ENCODE peak calls at places on chromosomes 16 and 17, in seven cellular contexts. One of them, this sample, is unnamed.

GRCh38 chr16:81486555-81487061 is 42.0 kb downstream of the CMIP start:
- DNase-seq in hepatic stellate cell: no peak
- DNase-seq in A172: no peak
- DNase-seq in substantia nigra: no peak
- DNase-seq in EH: peak; percentile 82
- DNase-seq in amniotic stem cell: no peak
- DNase-seq in colonic mucosa: peak; percentile 45
- DNase-seq in this sample: no peak

GRCh38 chr16:4369006-4369766 is 2.5 kb upstream of the VASN start:
- DNase-seq in EH: peak; percentile 74
- DNase-seq in substantia nigra: no peak
- DNase-seq in colonic mucosa: no peak
- DNase-seq in hepatic stellate cell: peak; percentile 63
- DNase-seq in A172: peak; percentile 88
- DNase-seq in amniotic stem cell: peak; percentile 38
- DNase-seq in this sample: no peak

GRCh38 chr16:29818082-29818481 is 2.1 kb downstream of the PAGR1 start:
- DNase-seq in EH: no peak
- DNase-seq in colonic mucosa: no peak
- DNase-seq in amniotic stem cell: no peak
- DNase-seq in substantia nigra: no peak
- DNase-seq in A172: no peak
- DNase-seq in hepatic stellate cell: no peak
- DNase-seq in this sample: no peak

GRCh38 chr16:85253127-85253941 is 141.1 kb upstream of the CIBAR2 start:
- DNase-seq in colonic mucosa: peak; percentile 56
- DNase-seq in EH: peak; percentile 40
- DNase-seq in amniotic stem cell: no peak
- DNase-seq in substantia nigra: peak; percentile 24
- DNase-seq in A172: no peak
- DNase-seq in hepatic stellate cell: peak; percentile 78
- DNase-seq in this sample: no peak

GRCh38 chr16:73713301-73713700 is 583.3 kb upstream of the PSMD7 start:
- DNase-seq in amniotic stem cell: no peak
- DNase-seq in EH: no peak
- DNase-seq in hepatic stellate cell: no peak
- DNase-seq in A172: no peak
- DNase-seq in substantia nigra: peak; percentile 45
- DNase-seq in colonic mucosa: no peak
- DNase-seq in this sample: no peak

GRCh38 chr17:2222901-2223616 is 80.5 kb downstream of the SMG6 start:
- DNase-seq in A172: peak; percentile 68
- DNase-seq in colonic mucosa: peak; percentile 44
- DNase-seq in substantia nigra: no peak
- DNase-seq in hepatic stellate cell: no peak
- DNase-seq in EH: peak; percentile 79
- DNase-seq in amniotic stem cell: no peak
- DNase-seq in this sample: no peak

GRCh38 chr16:17457997-17458396 is 12.8 kb downstream of the XYLT1 start:
- DNase-seq in substantia nigra: no peak
- DNase-seq in amniotic stem cell: no peak
- DNase-seq in hepatic stellate cell: no peak
- DNase-seq in A172: no peak
- DNase-seq in colonic mucosa: no peak
- DNase-seq in EH: no peak
- DNase-seq in this sample: no peak

GRCh38 chr17:81116704-81117103 is 48.6 kb upstream of the PVALEF start:
- DNase-seq in amniotic stem cell: no peak
- DNase-seq in EH: no peak
- DNase-seq in colonic mucosa: no peak
- DNase-seq in hepatic stellate cell: no peak
- DNase-seq in substantia nigra: no peak
- DNase-seq in A172: no peak
- DNase-seq in this sample: no peak

GRCh38 chr17:45868276-45868675 is 23.6 kb downstream of the SPPL2C start:
- DNase-seq in EH: no peak
- DNase-seq in hepatic stellate cell: no peak
- DNase-seq in colonic mucosa: no peak
- DNase-seq in substantia nigra: no peak
- DNase-seq in amniotic stem cell: no peak
- DNase-seq in A172: peak; percentile 31
- DNase-seq in this sample: peak; percentile 37

GRCh38 chr16:84190731-84191388 is at the start of gene ADAD2:
- DNase-seq in EH: no peak
- DNase-seq in substantia nigra: no peak
- DNase-seq in A172: no peak
- DNase-seq in hepatic stellate cell: no peak
- DNase-seq in amniotic stem cell: no peak
- DNase-seq in colonic mucosa: no peak
- DNase-seq in this sample: no peak

GRCh38 chr17:75194879-75195278 is 10.6 kb upstream of the NUP85 start:
- DNase-seq in A172: peak; percentile 87
- DNase-seq in substantia nigra: no peak
- DNase-seq in EH: peak; percentile 81
- DNase-seq in colonic mucosa: no peak
- DNase-seq in hepatic stellate cell: peak; percentile 17
- DNase-seq in amniotic stem cell: no peak
- DNase-seq in this sample: no peak

GRCh38 chr17:72884066-72884465 is 208.4 kb downstream of the SLC39A11 start:
- DNase-seq in amniotic stem cell: no peak
- DNase-seq in EH: no peak
- DNase-seq in substantia nigra: peak; percentile 40
- DNase-seq in A172: no peak
- DNase-seq in colonic mucosa: no peak
- DNase-seq in hepatic stellate cell: no peak
- DNase-seq in this sample: no peak

GRCh38 chr17:60602385-60602742 is 2.4 kb downstream of the PPM1D start:
- DNase-seq in substantia nigra: no peak
- DNase-seq in colonic mucosa: peak; percentile 26
- DNase-seq in EH: peak; percentile 43
- DNase-seq in A172: no peak
- DNase-seq in hepatic stellate cell: no peak
- DNase-seq in amniotic stem cell: no peak
- DNase-seq in this sample: no peak

GRCh38 chr16:30875881-30876791 is 17.7 kb downstream of the BCL7C start:
- DNase-seq in EH: peak; percentile 40
- DNase-seq in amniotic stem cell: no peak
- DNase-seq in substantia nigra: no peak
- DNase-seq in colonic mucosa: peak; percentile 38
- DNase-seq in A172: peak; percentile 34
- DNase-seq in hepatic stellate cell: peak; percentile 36
- DNase-seq in this sample: no peak

GRCh38 chr16:48013476-48013875 is 142.3 kb downstream of the ABCC12 start:
- DNase-seq in A172: peak; percentile 81
- DNase-seq in colonic mucosa: no peak
- DNase-seq in substantia nigra: no peak
- DNase-seq in hepatic stellate cell: no peak
- DNase-seq in amniotic stem cell: no peak
- DNase-seq in EH: no peak
- DNase-seq in this sample: no peak

GRCh38 chr17:45284176-45285140 is 22.6 kb upstream of the SPATA32 start:
- DNase-seq in EH: no peak
- DNase-seq in hepatic stellate cell: no peak
- DNase-seq in substantia nigra: no peak
- DNase-seq in A172: no peak
- DNase-seq in colonic mucosa: no peak
- DNase-seq in amniotic stem cell: no peak
- DNase-seq in this sample: no peak

GRCh38 chr17:17180141-17180603 is 26.0 kb downstream of the PLD6 start:
- DNase-seq in A172: no peak
- DNase-seq in colonic mucosa: no peak
- DNase-seq in substantia nigra: no peak
- DNase-seq in hepatic stellate cell: no peak
- DNase-seq in EH: no peak
- DNase-seq in amniotic stem cell: no peak
- DNase-seq in this sample: no peak

GRCh38 chr17:66426397-66427033 is 124.1 kb downstream of the PRKCA start:
- DNase-seq in EH: peak; percentile 49
- DNase-seq in hepatic stellate cell: no peak
- DNase-seq in A172: peak; percentile 29
- DNase-seq in amniotic stem cell: no peak
- DNase-seq in substantia nigra: no peak
- DNase-seq in colonic mucosa: peak; percentile 48
- DNase-seq in this sample: no peak

GRCh38 chr16:54506691-54507090 is 220.1 kb upstream of the IRX3 start:
- DNase-seq in A172: no peak
- DNase-seq in EH: no peak
- DNase-seq in hepatic stellate cell: no peak
- DNase-seq in colonic mucosa: no peak
- DNase-seq in amniotic stem cell: no peak
- DNase-seq in substantia nigra: no peak
- DNase-seq in this sample: no peak

GRCh38 chr17:73667184-73667959 is 23.1 kb upstream of the SDK2 start:
- DNase-seq in A172: no peak
- DNase-seq in hepatic stellate cell: no peak
- DNase-seq in amniotic stem cell: no peak
- DNase-seq in substantia nigra: no peak
- DNase-seq in EH: no peak
- DNase-seq in colonic mucosa: no peak
- DNase-seq in this sample: no peak

GRCh38 chr17:77579717-77580116 is 378.8 kb upstream of the TNRC6C start:
- DNase-seq in A172: no peak
- DNase-seq in amniotic stem cell: no peak
- DNase-seq in colonic mucosa: no peak
- DNase-seq in hepatic stellate cell: no peak
- DNase-seq in EH: no peak
- DNase-seq in substantia nigra: no peak
- DNase-seq in this sample: no peak

GRCh38 chr17:81208651-81209050 is 14.1 kb downstream of the CEP131 start:
- DNase-seq in amniotic stem cell: no peak
- DNase-seq in colonic mucosa: no peak
- DNase-seq in A172: no peak
- DNase-seq in hepatic stellate cell: no peak
- DNase-seq in EH: no peak
- DNase-seq in substantia nigra: no peak
- DNase-seq in this sample: no peak

GRCh38 chr17:32191306-32191705 is 49.0 kb downstream of the RHOT1 start:
- DNase-seq in hepatic stellate cell: peak; percentile 40
- DNase-seq in substantia nigra: no peak
- DNase-seq in A172: peak; percentile 47
- DNase-seq in amniotic stem cell: no peak
- DNase-seq in EH: peak; percentile 73
- DNase-seq in colonic mucosa: no peak
- DNase-seq in this sample: no peak

GRCh38 chr16:84603115-84603816 is 14.6 kb downstream of the COTL1 start:
- DNase-seq in amniotic stem cell: peak; percentile 91
- DNase-seq in colonic mucosa: peak; percentile 60
- DNase-seq in hepatic stellate cell: peak; percentile 95
- DNase-seq in A172: peak; percentile 96
- DNase-seq in EH: peak; percentile 98
- DNase-seq in substantia nigra: no peak
- DNase-seq in this sample: no peak

GRCh38 chr17:82657926-82658325 is 9.7 kb upstream of the WDR45B start:
- DNase-seq in colonic mucosa: no peak
- DNase-seq in amniotic stem cell: no peak
- DNase-seq in EH: no peak
- DNase-seq in hepatic stellate cell: no peak
- DNase-seq in substantia nigra: no peak
- DNase-seq in A172: no peak
- DNase-seq in this sample: no peak

GRCh38 chr16:54080524-54081008 is 206.0 kb downstream of the IRX3 start:
- DNase-seq in colonic mucosa: no peak
- DNase-seq in amniotic stem cell: peak; percentile 80
- DNase-seq in hepatic stellate cell: no peak
- DNase-seq in EH: peak; percentile 96
- DNase-seq in A172: peak; percentile 79
- DNase-seq in substantia nigra: no peak
- DNase-seq in this sample: no peak

GRCh38 chr17:60372790-60373483 is 19.0 kb downstream of the USP32 start:
- DNase-seq in A172: peak; percentile 62
- DNase-seq in EH: peak; percentile 84
- DNase-seq in substantia nigra: no peak
- DNase-seq in amniotic stem cell: peak; percentile 40
- DNase-seq in hepatic stellate cell: peak; percentile 43
- DNase-seq in colonic mucosa: no peak
- DNase-seq in this sample: no peak

GRCh38 chr16:285146-286055 is 2.4 kb downstream of the PDIA2 start:
- DNase-seq in A172: no peak
- DNase-seq in substantia nigra: no peak
- DNase-seq in EH: no peak
- DNase-seq in hepatic stellate cell: no peak
- DNase-seq in amniotic stem cell: no peak
- DNase-seq in colonic mucosa: no peak
- DNase-seq in this sample: no peak

GRCh38 chr17:58280480-58281217 is at the start of gene MPO:
- DNase-seq in colonic mucosa: no peak
- DNase-seq in A172: no peak
- DNase-seq in amniotic stem cell: no peak
- DNase-seq in hepatic stellate cell: no peak
- DNase-seq in substantia nigra: no peak
- DNase-seq in EH: no peak
- DNase-seq in this sample: no peak

GRCh38 chr17:6755731-6756184 is at the start of gene XAF1:
- DNase-seq in hepatic stellate cell: peak; percentile 63
- DNase-seq in A172: no peak
- DNase-seq in EH: peak; percentile 76
- DNase-seq in substantia nigra: no peak
- DNase-seq in amniotic stem cell: no peak
- DNase-seq in colonic mucosa: peak; percentile 61
- DNase-seq in this sample: no peak

GRCh38 chr16:1645914-1646525 is 32.1 kb upstream of the JPT2 start:
- DNase-seq in substantia nigra: no peak
- DNase-seq in EH: peak; percentile 64
- DNase-seq in colonic mucosa: no peak
- DNase-seq in hepatic stellate cell: no peak
- DNase-seq in amniotic stem cell: no peak
- DNase-seq in A172: peak; percentile 67
- DNase-seq in this sample: no peak

GRCh38 chr16:28561557-28562187 is 8.0 kb downstream of the SGF29 start:
- DNase-seq in substantia nigra: no peak
- DNase-seq in EH: peak; percentile 13
- DNase-seq in A172: peak; percentile 8
- DNase-seq in colonic mucosa: no peak
- DNase-seq in amniotic stem cell: no peak
- DNase-seq in hepatic stellate cell: no peak
- DNase-seq in this sample: no peak

This sample was measured in SK-N-MC.